ENCODE peak calls at places on chromosome X, in ten cellular contexts. S is T follicular helper cell; D is putamen; C is heart left ventricle; X is GM03348; A is activated CD4-positive, alpha-beta T cell treated with anti-CD3 and anti-CD28 coated beads, Interleukin-2, amount 50 U/mL, for 48 hours; G is posterior vena cava; P is stimulated activated naive B cell treated with anti-CD40 and anti-IgM and Interleukin-4, amounts not matched to agents 10 μg/mL and 1 μg/mL and 100 μg/mL, for 72 hours; R is progenitor cell of endocrine pancreas; Z is GM04504. T is an unnamed sample.

GRCh38 chrX:69229436-69229835 is 64.2 kb upstream of the PJA1 start:
- DNase-seq in A (no peak), D (no peak), G (no peak), Z (peak), P (no peak), S (no peak), X (peak), R (no peak), C (no peak), T (no peak)

GRCh38 chrX:8879750-8880149 is 78.6 kb upstream of the FAM9A start:
- DNase-seq in P (no peak), D (no peak), A (peak), R (no peak), C (no peak), X (peak), Z (no peak), S (peak), G (no peak), T (no peak)

GRCh38 chrX:53458082-53458481 is 23.9 kb upstream of the HSD17B10 start:
- DNase-seq in S (no peak), G (no peak), C (no peak), X (peak), R (no peak), A (no peak), D (no peak), Z (no peak), P (no peak), T (no peak)

GRCh38 chrX:40962793-40963407 is 122.3 kb upstream of the USP9X start:
- DNase-seq in R (no peak), P (no peak), G (no peak), S (no peak), X (no peak), C (no peak), D (no peak), A (no peak), Z (no peak), T (no peak)

GRCh38 chrX:141375011-141375730 is 132.9 kb upstream of the SPANXC start:
- DNase-seq in G (no peak), D (no peak), A (no peak), C (no peak), P (no peak), R (no peak), Z (peak), X (peak), S (no peak), T (no peak)

GRCh38 chrX:152845618-152846240 is 14.9 kb downstream of the NSDHL start:
- DNase-seq in R (no peak), P (no peak), X (no peak), S (no peak), Z (no peak), C (no peak), A (no peak), G (no peak), D (no peak), T (no peak)

GRCh38 chrX:152926279-152926678 is 28.4 kb downstream of the ZNF185 start:
- DNase-seq in S (no peak), G (no peak), P (peak), C (no peak), Z (peak), X (peak), A (peak), R (peak), D (peak), T (peak)

GRCh38 chrX:123277347-123277746 is 93.3 kb downstream of the GRIA3 start:
- DNase-seq in D (no peak), C (no peak), G (no peak), P (no peak), R (no peak), A (no peak), S (no peak), Z (no peak), X (no peak), T (no peak)

GRCh38 chrX:96386325-96386724 is 298.3 kb upstream of the DIAPH2 start:
- DNase-seq in A (no peak), P (no peak), C (no peak), S (no peak), D (no peak), G (no peak), R (no peak), Z (no peak), X (no peak), T (no peak)

GRCh38 chrX:108735087-108735679 is 1.2 kb downstream of the IRS4 start:
- DNase-seq in Z (no peak), X (no peak), C (no peak), P (no peak), G (peak), S (no peak), A (no peak), R (peak), D (no peak), T (peak)

GRCh38 chrX:112851161-112851779 is 10.6 kb upstream of the AMOT start:
- DNase-seq in C (no peak), G (no peak), R (no peak), A (no peak), P (peak), X (no peak), S (no peak), Z (no peak), D (no peak), T (no peak)